ENCODE peak calls at places on chromosome 5, in eight cellular contexts. B is foreskin keratinocyte; N is T-helper 2 cell; D is effector memory CD4-positive, alpha-beta T cell; S is RKO; A is EH; G is H1; Q is GM18507. K is an unnamed sample.

GRCh38 chr5:11261226-11261625 is 500.2 kb upstream of the DAP start:
- DNase-seq in B (no peak), N (no peak), D (no peak), S (no peak), A (no peak), G (no peak), Q (no peak), K (no peak)

GRCh38 chr5:118923295-118924005 is 64.9 kb downstream of the DTWD2 start:
- DNase-seq in B (no peak), N (no peak), D (no peak), S (no peak), A (no peak), G (no peak), Q (no peak), K (no peak)

GRCh38 chr5:153525536-153525935 is 35.1 kb downstream of the GRIA1 start:
- DNase-seq in B (no peak), N (no peak), D (no peak), S (no peak), A (no peak), G (no peak), Q (no peak), K (no peak)

GRCh38 chr5:59079622-59080620 is 497.0 kb downstream of the RAB3C start:
- DNase-seq in B (peak; percentile 99), N (no peak), D (no peak), S (peak; percentile 98), A (peak; percentile 95), G (no peak), Q (no peak), K (no peak)

GRCh38 chr5:170333161-170333909 is 35.8 kb upstream of the LCP2 start:
- DNase-seq in B (no peak), N (peak; percentile 40), D (peak; percentile 53), S (no peak), A (no peak), G (no peak), Q (no peak), K (peak; percentile 71)

GRCh38 chr5:151126199-151126645 is 31.4 kb downstream of the ANXA6 start:
- DNase-seq in B (peak; percentile 38), N (peak; percentile 54), D (peak; percentile 58), S (peak; percentile 68), A (peak; percentile 64), G (peak; percentile 29), Q (peak; percentile 50), K (peak; percentile 15)

GRCh38 chr5:180640765-180641565 is 8.4 kb downstream of the FLT4 start:
- DNase-seq in B (no peak), N (no peak), D (no peak), S (no peak), A (no peak), G (no peak), Q (no peak), K (no peak)

GRCh38 chr5:963310-963672 is 45.3 kb upstream of the NKD2 start:
- DNase-seq in B (no peak), N (no peak), D (no peak), S (no peak), A (no peak), G (no peak), Q (no peak), K (no peak)

GRCh38 chr5:14818931-14819790 is 52.4 kb downstream of the ANKH start:
- DNase-seq in B (no peak), N (no peak), D (no peak), S (no peak), A (no peak), G (no peak), Q (no peak), K (no peak)

GRCh38 chr5:127072861-127073846 is at the start of gene C5orf63:
- DNase-seq in B (no peak), N (peak; percentile 51), D (peak; percentile 53), S (no peak), A (peak; percentile 35), G (no peak), Q (peak; percentile 85), K (no peak)

GRCh38 chr5:147688965-147689364 is 93.6 kb downstream of the JAKMIP2 start:
- DNase-seq in B (no peak), N (no peak), D (no peak), S (no peak), A (peak; percentile 2), G (no peak), Q (no peak), K (no peak)

GRCh38 chr5:2375796-2376195 is 375.7 kb downstream of the IRX2 start:
- DNase-seq in B (no peak), N (no peak), D (no peak), S (no peak), A (no peak), G (no peak), Q (no peak), K (no peak)

GRCh38 chr5:176402684-176403083 is 13.7 kb downstream of the CLTB start:
- DNase-seq in B (no peak), N (no peak), D (no peak), S (no peak), A (no peak), G (no peak), Q (no peak), K (no peak)

GRCh38 chr5:171931163-171931562 is 75.3 kb downstream of the FBXW11 start:
- DNase-seq in B (no peak), N (no peak), D (no peak), S (no peak), A (no peak), G (no peak), Q (no peak), K (no peak)

GRCh38 chr5:6634327-6634713 is 1.1 kb downstream of the SRD5A1 start:
- DNase-seq in B (no peak), N (no peak), D (no peak), S (peak; percentile 40), A (peak; percentile 28), G (no peak), Q (no peak), K (no peak)

GRCh38 chr5:93581738-93582414 is 857 bp upstream of the NR2F1-AS1 start:
- DNase-seq in B (no peak), N (no peak), D (no peak), S (peak; percentile 56), A (peak; percentile 66), G (no peak), Q (no peak), K (no peak)

GRCh38 chr5:179194941-179195381 is 134.8 kb downstream of the ZNF354C start:
- DNase-seq in B (no peak), N (no peak), D (no peak), S (no peak), A (no peak), G (no peak), Q (no peak), K (no peak)

GRCh38 chr5:125888358-125888757 is 534.9 kb upstream of the GRAMD2B start:
- DNase-seq in B (no peak), N (no peak), D (no peak), S (no peak), A (no peak), G (no peak), Q (no peak), K (no peak)

GRCh38 chr5:43839218-43839617 is 236.2 kb downstream of the NNT start:
- DNase-seq in B (peak; percentile 82), N (no peak), D (no peak), S (no peak), A (peak; percentile 72), G (no peak), Q (no peak), K (no peak)

GRCh38 chr5:167785896-167786295 is 505.5 kb upstream of the WWC1 start:
- DNase-seq in B (no peak), N (no peak), D (no peak), S (no peak), A (no peak), G (no peak), Q (no peak), K (no peak)

GRCh38 chr5:75337366-75338021 is 474 bp downstream of the HMGCR start:
- DNase-seq in B (no peak), N (peak; percentile 5), D (peak; percentile 22), S (peak; percentile 62), A (peak; percentile 13), G (no peak), Q (no peak), K (no peak)

GRCh38 chr5:108661590-108662219 is 86.0 kb upstream of the FER start:
- DNase-seq in B (peak; percentile 71), N (no peak), D (no peak), S (peak; percentile 19), A (peak; percentile 37), G (no peak), Q (no peak), K (no peak)

GRCh38 chr5:110785356-110785755 is 46.5 kb downstream of the SLC25A46 start:
- DNase-seq in B (no peak), N (no peak), D (no peak), S (no peak), A (peak; percentile 1), G (no peak), Q (no peak), K (no peak)

GRCh38 chr5:1052076-1052475 is 43.5 kb downstream of the NKD2 start:
- DNase-seq in B (no peak), N (no peak), D (no peak), S (no peak), A (no peak), G (no peak), Q (no peak), K (no peak)

GRCh38 chr5:1792842-1793266 is 6.8 kb downstream of the MRPL36 start:
- DNase-seq in B (peak; percentile 66), N (peak; percentile 56), D (peak; percentile 59), S (peak; percentile 57), A (peak; percentile 90), G (no peak), Q (peak; percentile 71), K (no peak)

GRCh38 chr5:169458269-169458668 is 125.3 kb upstream of the SPDL1 start:
- DNase-seq in B (no peak), N (no peak), D (no peak), S (no peak), A (no peak), G (peak; percentile 25), Q (no peak), K (peak; percentile 50)

GRCh38 chr5:38540348-38540747 is 16.1 kb downstream of the LIFR start:
- DNase-seq in B (no peak), N (no peak), D (no peak), S (no peak), A (no peak), G (no peak), Q (no peak), K (no peak)

GRCh38 chr5:121429761-121430160 is 421.9 kb upstream of the FTMT start:
- DNase-seq in B (no peak), N (no peak), D (no peak), S (no peak), A (no peak), G (no peak), Q (no peak), K (no peak)

GRCh38 chr5:16385516-16386090 is 80.0 kb downstream of the ZNF622 start:
- DNase-seq in B (no peak), N (no peak), D (no peak), S (no peak), A (no peak), G (no peak), Q (no peak), K (no peak)

GRCh38 chr5:132283423-132284043 is 10.7 kb upstream of the SLC22A4 start:
- DNase-seq in B (no peak), N (no peak), D (no peak), S (peak; percentile 53), A (peak; percentile 69), G (no peak), Q (no peak), K (no peak)

GRCh38 chr5:125551246-125551645 is 804.8 kb upstream of the ZNF608 start:
- DNase-seq in B (peak; percentile 60), N (no peak), D (no peak), S (no peak), A (no peak), G (no peak), Q (no peak), K (no peak)

GRCh38 chr5:98205691-98206461 is 567.6 kb upstream of the RGMB start:
- DNase-seq in B (peak; percentile 86), N (no peak), D (no peak), S (peak; percentile 53), A (peak; percentile 50), G (no peak), Q (no peak), K (no peak)

GRCh38 chr5:2300861-2301610 is 418.3 kb upstream of the IRX4 start:
- DNase-seq in B (no peak), N (no peak), D (no peak), S (no peak), A (no peak), G (no peak), Q (no peak), K (no peak)

GRCh38 chr5:75668348-75668895 is 48.8 kb downstream of the POC5 start:
- DNase-seq in B (no peak), N (no peak), D (no peak), S (no peak), A (no peak), G (no peak), Q (no peak), K (no peak)

K was measured in NT2/D1.